ENCODE peak calls at places on chromosomes 11 and 22, in five cellular contexts. D, V, O, A and M are unnamed samples.

GRCh38 chr22:36457688-36458450 is 23.6 kb downstream of the TXN2 start:
- DNase-seq in D (no peak), V (no peak), O (peak; percentile 64), A (peak; percentile 83), M (peak; percentile 81)

GRCh38 chr22:43183496-43184263 is 3.3 kb downstream of the TTLL12 start:
- DNase-seq in D (no peak), V (peak; percentile 64), O (no peak), A (no peak), M (no peak)

GRCh38 chr11:47345890-47346563 is 6.5 kb downstream of the MYBPC3 start:
- DNase-seq in D (no peak), V (no peak), O (no peak), A (no peak), M (no peak)

GRCh38 chr11:19905280-19905853 is 192.7 kb downstream of the NAV2 start:
- DNase-seq in D (peak; percentile 23), V (peak; percentile 67), O (no peak), A (no peak), M (no peak)

GRCh38 chr11:13984616-13985474 is 22.3 kb downstream of the SPON1 start:
- DNase-seq in D (no peak), V (peak; percentile 95), O (no peak), A (no peak), M (no peak)

GRCh38 chr11:115885446-115885978 is 381.3 kb upstream of the CADM1 start:
- DNase-seq in D (no peak), V (no peak), O (no peak), A (no peak), M (no peak)

GRCh38 chr11:19380375-19380774 is 139.6 kb upstream of the E2F8 start:
- DNase-seq in D (peak; percentile 29), V (peak; percentile 97), O (no peak), A (no peak), M (no peak)

GRCh38 chr11:65206441-65206841 is 24.7 kb downstream of the CAPN1 start:
- DNase-seq in D (no peak), V (no peak), O (no peak), A (peak; percentile 54), M (no peak)

GRCh38 chr11:270451-271208 is 7.6 kb upstream of the NLRP6 start:
- DNase-seq in D (no peak), V (no peak), O (no peak), A (no peak), M (peak; percentile 84)

GRCh38 chr11:119056397-119056999 is 507 bp downstream of the HYOU1 start:
- DNase-seq in D (no peak), V (peak; percentile 3), O (no peak), A (peak; percentile 77), M (no peak)

GRCh38 chr11:28679795-28680194 is 571.6 kb downstream of the METTL15 start:
- DNase-seq in D (no peak), V (peak; percentile 88), O (no peak), A (no peak), M (no peak)

GRCh38 chr11:44726278-44727113 is at the start of gene TSPAN18:
- DNase-seq in D (no peak), V (no peak), O (peak; percentile 37), A (peak; percentile 68), M (peak; percentile 83)

GRCh38 chr11:12243511-12243910 is 133.1 kb downstream of the MICAL2 start:
- DNase-seq in D (no peak), V (no peak), O (no peak), A (no peak), M (no peak)

GRCh38 chr22:47630741-47631534 is 868.5 kb downstream of the TBC1D22A start:
- DNase-seq in D (no peak), V (no peak), O (no peak), A (no peak), M (no peak)

GRCh38 chr11:118911113-118911879 is 14.4 kb downstream of the BCL9L start:
- DNase-seq in D (no peak), V (peak; percentile 52), O (peak; percentile 64), A (peak; percentile 76), M (peak; percentile 80)

GRCh38 chr11:76114238-76114637 is 92.1 kb downstream of the WNT11 start:
- DNase-seq in D (no peak), V (no peak), O (no peak), A (no peak), M (no peak)

GRCh38 chr11:12748561-12748960 is 74.3 kb downstream of the TEAD1 start:
- DNase-seq in D (no peak), V (no peak), O (no peak), A (no peak), M (no peak)

GRCh38 chr22:43377486-43377995 is 34.3 kb upstream of the MPPED1 start:
- DNase-seq in D (no peak), V (peak; percentile 20), O (no peak), A (no peak), M (no peak)

GRCh38 chr11:106152013-106152412 is 74.6 kb downstream of the AASDHPPT start:
- DNase-seq in D (no peak), V (peak; percentile 17), O (no peak), A (no peak), M (no peak)
- TF ChIP-seq CTCF in D (peak; percentile 18), V (no peak), O (no peak), A (no peak), M (no peak)

GRCh38 chr22:21612858-21613257 is 17.0 kb downstream of the YDJC start:
- DNase-seq in D (no peak), V (no peak), O (no peak), A (no peak), M (no peak)

GRCh38 chr22:21615731-21616130 is 14.1 kb downstream of the YDJC start:
- DNase-seq in D (no peak), V (no peak), O (no peak), A (no peak), M (no peak)

GRCh38 chr22:21606775-21607174 is 23.0 kb downstream of the YDJC start:
- DNase-seq in D (no peak), V (no peak), O (no peak), A (no peak), M (no peak)

GRCh38 chr22:21613553-21614233 is 16.1 kb downstream of the YDJC start:
- DNase-seq in D (no peak), V (no peak), O (no peak), A (no peak), M (no peak)

GRCh38 chr22:21611210-21611977 is 18.4 kb downstream of the YDJC start:
- DNase-seq in D (no peak), V (no peak), O (no peak), A (no peak), M (no peak)
- TF ChIP-seq POLR2A in D (no peak), V (no peak), O (no peak), A (no peak), M (no peak)

GRCh38 chr11:3028808-3029207 is 28.4 kb downstream of the CARS1 start:
- DNase-seq in D (no peak), V (no peak), O (no peak), A (no peak), M (no peak)
- TF ChIP-seq CTCF in D (no peak), V (no peak), O (no peak), A (no peak), M (no peak)

GRCh38 chr11:67349457-67349856 is 3.9 kb downstream of the POLD4 start:
- DNase-seq in D (no peak), V (no peak), O (no peak), A (no peak), M (no peak)

GRCh38 chr11:67349927-67350465 is 3.4 kb downstream of the POLD4 start:
- DNase-seq in D (no peak), V (no peak), O (no peak), A (no peak), M (no peak)

GRCh38 chr11:67351275-67352005 is 1.9 kb downstream of the POLD4 start:
- DNase-seq in D (peak; percentile 62), V (peak; percentile 80), O (peak; percentile 68), A (peak; percentile 84), M (peak; percentile 90)

GRCh38 chr11:67347964-67348749 is 5.2 kb downstream of the POLD4 start:
- DNase-seq in D (no peak), V (peak; percentile 73), O (no peak), A (no peak), M (no peak)

DNA sequence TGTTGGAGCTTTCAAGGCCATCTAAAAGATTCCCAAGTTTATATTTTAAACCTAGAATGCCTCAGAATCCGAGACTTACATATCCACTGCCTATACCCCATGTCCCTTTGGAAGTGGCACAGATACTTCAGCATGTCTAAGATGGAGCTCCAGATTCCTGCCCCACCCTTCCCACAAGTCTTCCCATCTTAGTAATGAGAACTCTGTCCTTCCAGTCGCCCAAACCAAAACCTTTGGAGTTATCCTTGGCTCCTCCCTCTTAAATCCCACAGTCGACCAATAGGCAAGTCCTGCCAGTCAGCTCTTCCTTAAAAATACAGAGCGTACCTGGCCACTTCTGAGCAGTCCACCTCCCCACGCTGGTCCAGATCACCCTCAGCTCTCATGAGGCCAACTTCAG is 4.3 kb downstream of the POLD4 start:
- DNase-seq in D (no peak), V (no peak), O (no peak), A (no peak), M (no peak)
- TF ChIP-seq POLR2A in D (no peak), V (no peak), O (no peak), A (no peak), M (no peak)

DNA sequence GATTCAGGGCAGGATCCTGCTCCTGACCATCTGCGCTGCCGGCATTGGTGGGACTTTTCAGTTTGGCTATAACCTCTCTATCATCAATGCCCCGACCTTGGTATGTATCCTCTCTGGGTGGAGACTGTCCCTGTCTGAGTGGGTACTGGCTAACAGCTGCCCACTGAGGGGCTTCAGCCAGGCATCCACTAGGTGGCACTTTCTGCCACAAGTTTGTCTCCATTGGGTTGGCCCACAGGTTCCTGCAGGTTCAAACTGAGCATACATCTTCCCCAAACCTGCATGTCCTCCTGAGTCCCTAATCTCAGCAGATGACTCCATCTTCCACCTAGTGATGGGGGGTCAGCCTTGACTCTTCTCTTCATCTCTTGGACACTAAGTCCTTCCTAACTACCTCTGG is 4.4 kb downstream of the SLC2A11 start:
- DNase-seq in D (peak; percentile 32), V (peak; percentile 52), O (no peak), A (no peak), M (peak; percentile 69)
- TF ChIP-seq CTCF in D (peak; percentile 80), V (peak; percentile 67), O (peak; percentile 8), A (no peak), M (no peak)

DNA sequence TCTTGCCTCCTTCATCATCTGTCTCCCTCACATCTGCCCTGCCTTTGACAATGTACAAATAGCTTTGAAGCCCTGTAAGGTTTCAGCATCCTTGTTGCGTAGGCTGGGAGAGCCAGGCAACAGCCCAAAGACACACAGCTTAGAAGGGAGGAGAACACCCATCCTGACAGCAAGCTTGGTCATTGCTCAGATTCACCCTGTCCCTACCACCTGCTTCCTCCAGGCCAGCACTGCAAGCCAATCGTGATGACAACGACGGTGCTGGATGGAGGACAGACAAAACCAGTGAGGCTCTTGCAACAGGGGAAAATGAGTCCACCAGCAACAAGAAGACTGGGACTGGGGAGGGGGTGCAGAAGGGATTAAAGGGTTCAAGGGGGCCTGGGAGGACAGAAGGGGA is 32.9 kb upstream of the CD5 start:
- DNase-seq in D (no peak), V (no peak), O (no peak), A (peak; percentile 13), M (no peak)
- TF ChIP-seq POLR2A in D (no peak), V (no peak), O (no peak), A (no peak), M (no peak)